ENCODE peak calls at places on chromosomes 16 and 17, in six cellular contexts. S is ovary, N is fibroblast of lung, Q is SK-N-SH, O is A549, G is heart left ventricle. T is an unnamed sample.

GRCh38 chr17:44556114-44556853 is 1.0 kb upstream of the FZD2 start:
- DNase-seq in O (peak; percentile 84), Q (peak; percentile 67), N (peak; percentile 72), S (peak; percentile 42), G (no peak), T (no peak)

GRCh38 chr17:76570457-76570856 is 15.2 kb downstream of the ST6GALNAC2 start:
- DNase-seq in G (no peak), O (no peak), S (no peak), Q (peak; percentile 28), N (no peak), T (no peak)

GRCh38 chr16:85859818-85860125 is 39.2 kb upstream of the IRF8 start:
- DNase-seq in O (no peak), S (no peak), G (no peak), N (no peak), Q (no peak), T (no peak)

GRCh38 chr17:64256913-64257807 is 5.9 kb downstream of the TEX2 start:
- DNase-seq in S (no peak), N (peak; percentile 75), G (no peak), Q (no peak), O (no peak), T (no peak)

GRCh38 chr16:29852654-29853053 is 10.4 kb downstream of the CDIPT start:
- DNase-seq in G (no peak), N (peak; percentile 31), Q (no peak), O (no peak), S (no peak), T (no peak)

GRCh38 chr16:3519581-3519980 is 18.8 kb downstream of the CLUAP1 start:
- DNase-seq in O (peak; percentile 43), N (no peak), G (no peak), Q (no peak), S (no peak), T (no peak)

GRCh38 chr17:75345514-75346167 is 56.4 kb upstream of the SLC25A19 start:
- DNase-seq in O (no peak), S (no peak), N (no peak), Q (no peak), G (no peak), T (no peak)

GRCh38 chr16:66988197-66988788 is at the start of gene CES4A:
- DNase-seq in O (no peak), G (no peak), N (peak; percentile 42), S (no peak), Q (no peak), T (peak; percentile 53)

GRCh38 chr17:42436401-42436800 is 13.3 kb upstream of the CAVIN1 start:
- DNase-seq in S (no peak), G (no peak), N (peak; percentile 98), O (no peak), Q (no peak), T (peak; percentile 94)

GRCh38 chr17:42441717-42442565 is 16.7 kb upstream of the ATP6V0A1 start:
- DNase-seq in O (no peak), G (no peak), Q (no peak), S (no peak), N (no peak), T (no peak)

DNA sequence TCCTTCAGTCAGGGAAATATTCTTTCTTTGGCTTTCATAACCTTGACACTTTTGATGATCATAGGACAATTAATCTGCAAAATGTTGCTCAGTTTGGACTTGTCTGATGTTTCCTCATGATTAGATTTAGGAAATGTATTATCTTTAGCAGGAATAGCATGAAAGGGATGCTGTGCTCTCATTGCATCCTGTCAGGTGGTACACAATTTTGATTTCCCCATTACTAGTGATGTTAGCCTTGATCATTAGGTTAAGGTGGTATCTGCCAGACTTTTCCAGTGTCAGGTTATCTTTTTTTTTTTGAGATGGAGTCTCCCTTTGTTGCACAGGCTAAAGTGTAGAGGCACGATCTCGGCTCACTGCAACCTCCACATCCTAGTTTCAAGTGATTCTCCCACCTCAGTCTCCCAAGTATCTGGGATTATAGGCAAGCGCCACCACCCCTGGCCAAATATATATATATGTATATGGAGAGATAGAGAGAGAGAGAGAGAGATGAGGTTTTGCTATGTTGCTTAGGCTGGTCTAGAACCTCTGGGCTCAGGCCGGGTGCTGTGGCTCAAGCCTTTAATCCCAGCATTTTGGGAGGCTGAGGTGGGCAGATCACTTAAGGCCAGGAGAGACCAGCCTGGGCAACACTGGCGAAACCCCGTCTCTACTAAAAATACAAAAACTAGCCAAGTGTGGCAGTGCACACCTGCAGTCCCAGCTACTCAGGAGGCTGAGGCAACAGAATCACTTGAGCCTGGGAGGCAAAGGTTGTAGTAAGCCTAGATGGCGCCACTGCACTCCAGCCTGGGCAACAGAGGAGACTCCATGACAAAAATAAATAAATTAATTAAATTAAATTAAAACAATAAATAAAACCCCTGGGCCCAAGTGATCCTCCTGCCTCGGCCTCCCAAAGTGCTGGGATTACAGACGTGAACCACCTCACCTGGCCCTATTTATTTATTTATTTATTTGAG is 15.8 kb upstream of the CAVIN1 start:
- DNase-seq in N (no peak), G (no peak), O (no peak), S (no peak), Q (no peak), T (no peak)
- TF ChIP-seq CTCF in N (peak; percentile 35), G (no peak), O (peak; percentile 45), S (no peak), Q (peak; percentile 49), T (peak; percentile 42)

GRCh38 chr17:5179003-5179402 is 12.7 kb downstream of the ZNF594 start:
- DNase-seq in O (no peak), N (no peak), Q (no peak), G (no peak), S (no peak), T (no peak)
- H3K9me3 ChIP-seq in O (peaks cover 96% of the 10 kb centered on the region), N (peaks cover 6% of the 10 kb centered on the region), Q (peaks cover 72% of the 10 kb centered on the region), G (peaks cover 94% of the 10 kb centered on the region), S (peaks cover 22% of the 10 kb centered on the region), T (peaks cover 68% of the 10 kb centered on the region)

GRCh38 chr16:74275031-74275636 is 21.5 kb upstream of the PSMD7 start:
- DNase-seq in S (no peak), G (no peak), O (peak; percentile 38), N (peak; percentile 11), Q (peak; percentile 46), T (no peak)
- TF ChIP-seq CTCF in S (no peak), G (no peak), O (peak; percentile 75), N (peak; percentile 41), Q (peak; percentile 72), T (peak; percentile 63)

DNA sequence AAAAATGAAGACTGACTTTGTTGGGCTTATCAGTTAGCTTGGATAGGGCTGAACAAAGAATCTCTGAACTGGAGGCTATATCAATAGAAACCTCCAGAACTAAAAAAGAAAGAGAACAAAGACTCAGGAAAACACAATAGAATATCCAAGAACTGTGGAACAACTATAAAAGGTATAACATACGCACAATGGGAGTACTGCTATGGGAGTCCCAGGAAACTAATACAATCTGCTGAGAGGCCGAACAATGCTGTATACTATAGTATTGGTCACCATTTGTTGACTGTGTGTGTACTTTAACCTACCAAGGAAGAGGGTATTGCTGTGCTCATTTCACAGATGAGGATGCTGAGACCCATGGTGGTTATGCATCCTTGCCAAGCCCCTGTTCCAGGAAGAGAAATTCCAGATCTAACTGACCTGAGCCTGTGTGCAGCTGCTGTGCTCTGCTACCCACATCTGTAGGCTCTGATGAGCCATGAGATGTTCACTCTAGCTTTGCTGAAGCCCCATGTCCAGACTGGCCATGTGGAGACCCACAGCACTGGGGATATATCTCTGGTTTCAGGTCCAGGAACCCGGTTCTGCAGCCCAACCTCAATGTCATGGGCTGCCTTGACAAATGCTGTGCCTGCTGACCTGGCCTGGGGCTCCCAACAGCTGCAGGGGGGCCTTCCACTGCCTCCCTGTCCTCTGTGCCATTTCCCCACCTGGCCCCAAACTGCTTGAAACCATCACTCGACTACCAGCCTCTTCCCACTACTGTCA is 254.3 kb upstream of the TNRC6C start:
- DNase-seq in N (no peak), S (no peak), Q (no peak), G (no peak), O (no peak), T (no peak)
- H3K9me3 ChIP-seq in N (no peaks in the 10 kb centered on the region), S (no peaks in the 10 kb centered on the region), Q (peaks cover 3% of the 10 kb centered on the region), G (peaks cover 25% of the 10 kb centered on the region), O (peaks cover 68% of the 10 kb centered on the region), T (peaks cover 11% of the 10 kb centered on the region)